ENCODE peak calls at places on chromosomes 7 and 10, in five cellular contexts. N is non-pigmented ciliary epithelial cell, Q is dorsolateral prefrontal cortex, J is A172, Z is anterior cingulate cortex. R is an unnamed sample.

GRCh38 chr7:139521439-139521838 is 2.0 kb upstream of the CLEC2L start:
- DNase-seq in N (no peak), Z (no peak), Q (no peak), J (no peak), R (no peak)

GRCh38 chr7:66958708-66959350 is 36.6 kb downstream of the SBDS start:
- DNase-seq in Z (no peak), Q (no peak), N (no peak), J (no peak), R (no peak)

GRCh38 chr7:150854066-150855000 is 2.0 kb downstream of the AOC1 start:
- DNase-seq in Q (no peak), Z (no peak), J (no peak), N (no peak), R (no peak)

GRCh38 chr7:46600340-46600739 is 679.3 kb upstream of the IGFBP3 start:
- DNase-seq in J (no peak), N (no peak), Z (no peak), Q (no peak), R (peak; percentile 77)

GRCh38 chr7:33487998-33488682 is 358.8 kb downstream of the BBS9 start:
- DNase-seq in J (no peak), N (no peak), Z (no peak), Q (no peak), R (no peak)

GRCh38 chr7:101899616-101900015 is 82.2 kb downstream of the CUX1 start:
- DNase-seq in J (no peak), N (no peak), Q (no peak), Z (no peak), R (no peak)

GRCh38 chr7:151611041-151611440 is 91.3 kb upstream of the RHEB start:
- DNase-seq in J (no peak), Z (no peak), Q (no peak), N (no peak), R (no peak)

GRCh38 chr10:29254123-29255046 is 34.5 kb upstream of the LYZL1 start:
- DNase-seq in Q (no peak), Z (no peak), J (peak; percentile 85), N (no peak), R (no peak)

GRCh38 chr7:7175075-7175695 is 7.2 kb upstream of the C1GALT1 start:
- DNase-seq in J (no peak), Q (no peak), Z (no peak), N (no peak), R (no peak)

GRCh38 chr7:5387711-5388245 is 35.9 kb downstream of the TNRC18 start:
- DNase-seq in J (no peak), Q (no peak), N (no peak), Z (no peak), R (no peak)

GRCh38 chr7:14579971-14580370 is 322.6 kb downstream of the DGKB start:
- DNase-seq in Z (no peak), J (no peak), N (no peak), Q (no peak), R (no peak)

R was measured in AG09309.